ENCODE peak calls at places on chromosomes 4 and X, in nine cellular contexts. L is foreskin keratinocyte; X is CD4-positive, alpha-beta memory T cell; K is A673; G is effector memory CD4-positive, alpha-beta T cell; M is cardiac muscle cell; Q is body of pancreas; H is OCI-LY7; F is GM12878. R is an unnamed sample.

GRCh38 chr4:6109842-6110560 is 90.3 kb downstream of the JAKMIP1 start:
- DNase-seq in L (no peak), X (no peak), K (no peak), G (no peak), M (no peak), Q (peak; percentile 34), H (peak; percentile 20), F (no peak), R (no peak)

GRCh38 chr4:154292589-154292988 is 199.0 kb downstream of the DCHS2 start:
- DNase-seq in L (no peak), X (no peak), K (no peak), G (no peak), M (no peak), Q (no peak), H (peak; percentile 8), F (no peak), R (no peak)

GRCh38 chr4:2787230-2788100 is 5.4 kb upstream of the SH3BP2 start:
- DNase-seq in L (no peak), X (no peak), K (no peak), G (no peak), M (no peak), Q (peak; percentile 13), H (peak; percentile 72), F (peak; percentile 88), R (no peak)

GRCh38 chrX:44550563-44550962 is 7.9 kb upstream of the FUNDC1 start:
- DNase-seq in L (no peak), X (no peak), K (no peak), G (no peak), M (no peak), Q (no peak), H (no peak), F (no peak), R (no peak)

GRCh38 chr4:70533791-70534190 is 15.4 kb downstream of the AMTN start:
- DNase-seq in L (no peak), X (no peak), K (no peak), G (no peak), M (no peak), Q (no peak), H (no peak), F (no peak), R (no peak)

GRCh38 chr4:102454278-102454677 is 46.9 kb upstream of the NFKB1 start:
- DNase-seq in L (no peak), X (no peak), K (no peak), G (no peak), M (no peak), Q (no peak), H (no peak), F (no peak), R (no peak)

GRCh38 chr4:82561745-82562552 is at the start of gene TMEM150C:
- DNase-seq in L (no peak), X (no peak), K (peak; percentile 14), G (no peak), M (peak; percentile 39), Q (peak; percentile 18), H (no peak), F (no peak), R (no peak)

GRCh38 chr4:6464842-6465588 is 7.4 kb downstream of the PPP2R2C start:
- DNase-seq in L (no peak), X (no peak), K (no peak), G (no peak), M (no peak), Q (no peak), H (peak; percentile 2), F (no peak), R (no peak)

GRCh38 chr4:16123356-16124084 is 39.7 kb upstream of the PROM1 start:
- DNase-seq in L (no peak), X (no peak), K (no peak), G (no peak), M (no peak), Q (no peak), H (no peak), F (no peak), R (no peak)

GRCh38 chr4:129682586-129682985 is 586.6 kb downstream of the C4orf33 start:
- DNase-seq in L (no peak), X (no peak), K (no peak), G (no peak), M (no peak), Q (no peak), H (no peak), F (no peak), R (no peak)

GRCh38 chr4:60463846-60464502 is 736.2 kb upstream of the ADGRL3 start:
- DNase-seq in L (no peak), X (no peak), K (no peak), G (no peak), M (no peak), Q (no peak), H (no peak), F (no peak), R (no peak)

GRCh38 chrX:14698770-14699169 is 169.4 kb downstream of the GLRA2 start:
- DNase-seq in L (no peak), X (no peak), K (no peak), G (no peak), M (no peak), Q (no peak), H (no peak), F (no peak), R (no peak)

GRCh38 chrX:150446995-150447394 is 83.9 kb downstream of the MAMLD1 start:
- DNase-seq in L (no peak), X (no peak), K (peak; percentile 23), G (no peak), M (peak; percentile 5), Q (no peak), H (no peak), F (no peak), R (no peak)

GRCh38 chr4:186775867-186776266 is 52.2 kb upstream of the FAT1 start:
- DNase-seq in L (no peak), X (no peak), K (no peak), G (no peak), M (no peak), Q (no peak), H (no peak), F (no peak), R (no peak)
- H3K4me1 ChIP-seq in L (peaks cover 32% of the 10 kb centered on the region), X (no peaks in the 10 kb centered on the region), K (no peaks in the 10 kb centered on the region), G (no peaks in the 10 kb centered on the region), M (no peaks in the 10 kb centered on the region), Q (no peaks in the 10 kb centered on the region), H (no peaks in the 10 kb centered on the region), F (no peaks in the 10 kb centered on the region), R (no peaks in the 10 kb centered on the region)

GRCh38 chr4:146029939-146030710 is 91.5 kb upstream of the ZNF827 start:
- DNase-seq in L (no peak), X (no peak), K (no peak), G (no peak), M (peak; percentile 29), Q (peak; percentile 14), H (peak; percentile 75), F (peak; percentile 48), R (no peak)
- H3K27ac ChIP-seq in L (no peak overlapping the region), X (no peak overlapping the region), K (no peak overlapping the region), G (no peak overlapping the region), M (no peak overlapping the region), Q (no peak overlapping the region), H (peak overlapping the region; percentile 48), F (peak overlapping the region; percentile 88), R (no peak overlapping the region)

GRCh38 chr4:1716065-1716945 is 4.2 kb upstream of the SLBP start:
- DNase-seq in L (no peak), X (no peak), K (no peak), G (no peak), M (no peak), Q (no peak), H (no peak), F (no peak), R (no peak)

GRCh38 chr4:1718095-1718850 is 2.9 kb downstream of the TMEM129 start:
- DNase-seq in L (no peak), X (no peak), K (no peak), G (no peak), M (no peak), Q (peak; percentile 74), H (peak; percentile 80), F (no peak), R (no peak)

GRCh38 chr4:1714303-1715001 is 2.3 kb upstream of the SLBP start:
- DNase-seq in L (no peak), X (no peak), K (peak; percentile 54), G (no peak), M (no peak), Q (no peak), H (peak; percentile 77), F (no peak), R (no peak)

GRCh38 chr4:1715002-1715761 is 3.1 kb upstream of the SLBP start:
- DNase-seq in L (no peak), X (no peak), K (no peak), G (no peak), M (no peak), Q (no peak), H (peak; percentile 83), F (no peak), R (no peak)

DNA sequence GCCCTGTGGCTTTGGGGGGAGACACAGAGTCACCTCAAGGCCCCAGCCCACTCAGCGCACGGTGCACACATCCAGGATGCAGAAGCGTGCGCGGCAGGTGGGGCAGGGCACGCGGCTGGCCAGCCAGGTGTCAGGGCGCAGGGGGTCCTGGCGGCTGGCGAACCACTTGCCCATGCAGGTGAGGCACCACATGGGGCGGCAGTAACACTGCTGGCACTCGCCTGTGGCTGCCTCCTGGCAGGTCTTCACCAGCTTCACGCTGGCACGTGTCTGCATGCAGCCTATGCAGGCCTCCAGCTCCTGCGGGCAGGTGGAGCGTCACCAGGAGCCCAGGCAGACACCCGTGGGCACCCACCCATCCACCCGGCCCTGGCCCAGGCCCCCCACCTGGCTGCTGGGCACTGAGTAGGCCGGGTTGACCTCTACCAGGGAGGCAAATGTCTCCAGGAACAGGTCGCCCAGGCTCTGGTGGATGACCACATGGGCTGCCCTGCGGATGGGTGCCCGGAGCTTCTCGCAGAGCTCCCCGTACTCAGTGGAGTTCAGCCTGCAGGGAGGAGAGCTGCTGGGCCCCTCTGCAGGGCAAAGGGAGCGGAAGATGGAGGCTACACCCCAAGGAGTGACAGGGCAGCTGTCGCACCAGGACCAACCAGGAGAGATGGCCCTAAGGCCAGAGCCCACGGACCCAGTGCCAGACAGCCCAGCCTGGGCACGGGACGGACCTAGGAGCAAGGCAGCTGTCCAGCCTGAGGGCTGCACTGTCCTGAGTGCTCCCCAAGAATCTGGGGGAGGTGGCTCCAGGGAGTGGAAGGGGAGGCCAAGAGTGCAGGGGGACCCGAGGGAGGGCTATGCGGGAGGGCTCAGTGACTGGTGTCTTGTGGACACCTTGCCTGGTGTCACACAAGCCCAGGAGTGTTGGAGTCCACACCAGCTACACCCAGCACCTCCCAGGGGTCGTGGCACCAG is 3.7 kb downstream of the TMEM129 start:
- DNase-seq in L (no peak), X (no peak), K (no peak), G (no peak), M (no peak), Q (no peak), H (peak; percentile 24), F (no peak), R (no peak)
- H3K4me1 ChIP-seq in L (peaks cover 8% of the 10 kb centered on the region), X (peaks cover 55% of the 10 kb centered on the region), K (peaks cover 10% of the 10 kb centered on the region), G (peaks cover 36% of the 10 kb centered on the region), M (peaks cover 11% of the 10 kb centered on the region), Q (peaks cover 82% of the 10 kb centered on the region), H (peaks cover 66% of the 10 kb centered on the region), F (peaks cover 33% of the 10 kb centered on the region), R (peaks cover 42% of the 10 kb centered on the region)

DNA sequence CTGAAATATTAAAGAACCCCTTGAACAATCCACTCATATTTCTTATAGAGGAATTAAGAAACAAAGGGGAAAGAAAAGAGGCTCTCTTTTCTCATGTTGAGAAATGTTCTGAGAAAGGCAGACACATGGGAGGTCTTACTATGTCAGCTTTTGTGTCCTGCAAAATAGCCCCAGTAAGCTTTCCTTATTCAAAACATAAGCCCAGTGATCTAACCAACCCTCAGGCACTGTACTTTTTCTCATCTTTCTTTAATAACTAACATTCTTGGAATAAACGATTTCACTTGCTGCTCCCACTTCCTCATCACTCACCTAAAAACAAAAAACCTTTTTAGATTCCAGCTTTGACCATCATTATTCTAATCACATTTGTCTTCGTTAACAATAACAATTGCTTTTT is 115.9 kb downstream of the GLRA3 start:
- DNase-seq in L (no peak), X (no peak), K (no peak), G (no peak), M (no peak), Q (no peak), H (no peak), F (no peak), R (no peak)
- H3K27ac ChIP-seq in L (no peak overlapping the region), X (no peak overlapping the region), K (no peak overlapping the region), G (no peak overlapping the region), M (no peak overlapping the region), Q (no peak overlapping the region), H (no peak overlapping the region), F (no peak overlapping the region), R (no peak overlapping the region)